ENCODE peak calls at places on chromosomes 3 and 15, in five cellular contexts. One of them, this sample, is unnamed.

GRCh38 chr3:45907769-45908705 is 21.7 kb downstream of the CCR9 start:
- DNase-seq in HCT116: no peak
- DNase-seq in H1: no peak
- DNase-seq in HepG2: no peak
- DNase-seq in K562: no peak
- DNase-seq in this sample: no peak

GRCh38 chr3:171760475-171760874 is 49.8 kb downstream of the PLD1 start:
- DNase-seq in HCT116: no peak
- DNase-seq in H1: no peak
- DNase-seq in HepG2: no peak
- DNase-seq in K562: no peak
- DNase-seq in this sample: no peak

GRCh38 chr3:120153294-120153693 is 59.0 kb upstream of the GSK3B start:
- DNase-seq in HCT116: no peak
- DNase-seq in H1: no peak
- DNase-seq in HepG2: no peak
- DNase-seq in K562: no peak
- DNase-seq in this sample: no peak

GRCh38 chr3:54858386-54858785 is 69.5 kb downstream of the LRTM1 start:
- DNase-seq in HCT116: no peak
- DNase-seq in H1: no peak
- DNase-seq in HepG2: no peak
- DNase-seq in K562: no peak
- DNase-seq in this sample: no peak

GRCh38 chr3:79844176-79844575 is 76.4 kb upstream of the ROBO1 start:
- DNase-seq in HCT116: no peak
- DNase-seq in H1: no peak
- DNase-seq in HepG2: no peak
- DNase-seq in K562: no peak
- DNase-seq in this sample: no peak

GRCh38 chr3:52498134-52499054 is 3.3 kb downstream of the STAB1 start:
- DNase-seq in HCT116: no peak
- DNase-seq in H1: no peak
- DNase-seq in HepG2: no peak
- DNase-seq in K562: peak; percentile 21
- DNase-seq in this sample: no peak

GRCh38 chr3:40574661-40575060 is 49.9 kb downstream of the ZNF621 start:
- DNase-seq in HCT116: no peak
- DNase-seq in H1: no peak
- DNase-seq in HepG2: no peak
- DNase-seq in K562: peak; percentile 48
- DNase-seq in this sample: no peak

GRCh38 chr3:42581400-42581708 is 413 bp downstream of the SEC22C start:
- DNase-seq in HCT116: no peak
- DNase-seq in H1: no peak
- DNase-seq in HepG2: no peak
- DNase-seq in K562: no peak
- DNase-seq in this sample: no peak

GRCh38 chr3:52473031-52473430 is 17.6 kb downstream of the NISCH start:
- DNase-seq in HCT116: no peak
- DNase-seq in H1: no peak
- DNase-seq in HepG2: no peak
- DNase-seq in K562: no peak
- DNase-seq in this sample: no peak

GRCh38 chr3:60912876-60913275 is 338.4 kb downstream of the FHIT start:
- DNase-seq in HCT116: no peak
- DNase-seq in H1: no peak
- DNase-seq in HepG2: no peak
- DNase-seq in K562: no peak
- DNase-seq in this sample: no peak

GRCh38 chr3:111694471-111694870 is 99.3 kb upstream of the ZBED2 start:
- DNase-seq in HCT116: no peak
- DNase-seq in H1: no peak
- DNase-seq in HepG2: no peak
- DNase-seq in K562: no peak
- DNase-seq in this sample: no peak

GRCh38 chr15:52394020-52394608 is 98.5 kb upstream of the MYO5C start:
- DNase-seq in HCT116: no peak
- DNase-seq in H1: no peak
- DNase-seq in HepG2: no peak
- DNase-seq in K562: no peak
- DNase-seq in this sample: no peak

GRCh38 chr3:12986986-12987385 is 86.2 kb downstream of the IQSEC1 start:
- DNase-seq in HCT116: no peak
- DNase-seq in H1: no peak
- DNase-seq in HepG2: no peak
- DNase-seq in K562: no peak
- DNase-seq in this sample: no peak

GRCh38 chr3:167733961-167734497 is 663 bp downstream of the PDCD10 start:
- DNase-seq in HCT116: no peak
- DNase-seq in H1: no peak
- DNase-seq in HepG2: peak; percentile 18
- DNase-seq in K562: no peak
- DNase-seq in this sample: no peak

GRCh38 chr3:94115482-94115881 is 52.6 kb downstream of the NSUN3 start:
- DNase-seq in HCT116: peak; percentile 3
- DNase-seq in H1: no peak
- DNase-seq in HepG2: no peak
- DNase-seq in K562: peak; percentile 6
- DNase-seq in this sample: no peak

GRCh38 chr3:76107935-76108570 is 322.7 kb upstream of the ZNF717 start:
- DNase-seq in HCT116: peak; percentile 0
- DNase-seq in H1: no peak
- DNase-seq in HepG2: peak; percentile 1
- DNase-seq in K562: peak; percentile 1
- DNase-seq in this sample: peak; percentile 23

GRCh38 chr3:107943860-107944543 is 146.8 kb downstream of the CD47 start:
- DNase-seq in HCT116: no peak
- DNase-seq in H1: no peak
- DNase-seq in HepG2: no peak
- DNase-seq in K562: no peak
- DNase-seq in this sample: no peak

GRCh38 chr3:23992051-23992628 is 47.1 kb downstream of the NR1D2 start:
- DNase-seq in HCT116: no peak
- DNase-seq in H1: no peak
- DNase-seq in HepG2: no peak
- DNase-seq in K562: no peak
- DNase-seq in this sample: no peak

GRCh38 chr15:66646308-66646707 is 55.7 kb upstream of the SMAD6 start:
- DNase-seq in HCT116: no peak
- DNase-seq in H1: no peak
- DNase-seq in HepG2: no peak
- DNase-seq in K562: no peak
- DNase-seq in this sample: no peak

GRCh38 chr15:89116404-89116803 is 28.1 kb downstream of the ABHD2 start:
- DNase-seq in HCT116: no peak
- DNase-seq in H1: no peak
- DNase-seq in HepG2: no peak
- DNase-seq in K562: no peak
- DNase-seq in this sample: no peak

DNA sequence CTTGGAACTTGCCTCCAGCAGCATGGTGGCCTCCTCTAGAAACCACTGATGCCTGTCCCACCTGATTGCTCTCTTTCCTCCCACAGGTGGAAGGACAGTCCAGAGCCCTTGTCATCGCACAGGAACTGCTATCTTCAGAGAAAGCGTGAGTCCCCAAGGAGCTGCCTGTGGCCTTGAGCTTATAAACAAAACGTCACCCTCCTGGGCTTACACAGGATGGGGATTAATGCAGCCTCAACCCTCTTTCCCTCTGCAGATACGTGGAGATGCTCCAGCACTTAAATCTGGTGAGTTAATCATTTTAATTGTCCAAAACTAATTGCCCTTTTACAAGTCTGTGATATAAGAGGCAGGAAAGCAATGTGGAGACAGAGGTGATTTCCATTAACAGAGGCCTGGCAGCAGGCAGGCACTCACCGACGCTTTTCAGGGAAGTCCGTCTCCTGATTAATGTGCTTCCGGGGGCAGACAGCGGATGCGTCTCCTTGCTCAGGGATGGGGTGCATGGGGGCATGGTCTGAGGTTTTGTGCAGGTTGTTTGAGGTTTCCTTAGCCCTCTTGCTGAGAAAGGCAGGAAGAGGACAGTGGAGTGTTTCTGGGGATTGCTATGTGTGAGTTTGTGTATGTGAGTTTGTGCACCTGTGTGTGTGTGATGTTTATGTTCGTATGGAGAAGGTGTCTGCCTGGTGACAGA is 61.9 kb downstream of the FGD5 start:
- DNase-seq in HCT116: no peak
- DNase-seq in H1: no peak
- DNase-seq in HepG2: no peak
- DNase-seq in K562: no peak
- DNase-seq in this sample: no peak
- H3K9ac ChIP-seq in HCT116: no peak overlapping the region
- H3K9ac ChIP-seq in H1: no peak overlapping the region
- H3K9ac ChIP-seq in HepG2: no peak overlapping the region
- H3K9ac ChIP-seq in K562: no peak overlapping the region
- H3K9ac ChIP-seq in this sample: no peak overlapping the region

DNA sequence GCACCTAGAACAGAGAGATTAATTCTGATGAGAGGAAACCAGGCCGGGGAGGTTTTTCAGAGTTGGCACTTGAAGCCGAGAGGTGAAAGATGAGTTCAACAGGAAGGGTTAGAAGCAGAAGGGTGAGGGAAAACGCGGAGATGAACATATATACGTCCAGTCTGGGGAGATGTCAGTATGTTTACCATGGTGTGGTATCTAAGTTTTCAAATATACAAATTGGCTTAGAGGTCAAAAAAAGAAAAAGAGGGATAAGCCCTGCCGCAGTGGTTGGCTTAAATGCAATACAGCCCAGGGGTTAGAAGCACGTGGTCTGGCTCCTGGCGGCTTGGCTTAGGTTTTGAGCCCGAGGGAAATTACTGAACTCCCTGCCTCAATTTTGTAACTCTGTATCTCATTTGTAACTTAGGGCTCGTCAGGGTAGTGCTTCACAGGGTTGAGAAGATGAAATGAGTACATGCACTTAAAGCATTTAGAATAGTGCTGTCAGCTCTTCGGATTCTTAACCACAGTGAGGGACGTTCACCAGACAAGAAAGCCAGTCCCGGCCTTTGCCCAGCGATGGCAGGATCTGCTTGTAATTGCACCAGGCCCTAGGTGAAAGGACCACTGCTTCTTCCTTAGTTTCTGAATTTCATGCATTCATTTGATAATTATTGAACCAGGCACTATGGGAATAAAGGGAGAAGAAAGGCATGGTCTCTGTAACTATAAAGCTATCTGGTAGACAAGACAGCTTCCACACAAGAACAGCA is 6.4 kb downstream of the HES1 start:
- DNase-seq in HCT116: no peak
- DNase-seq in H1: no peak
- DNase-seq in HepG2: no peak
- DNase-seq in K562: peak; percentile 35
- DNase-seq in this sample: no peak
- H3K4me3 ChIP-seq in HCT116: no peak overlapping the region
- H3K4me3 ChIP-seq in H1: peak overlapping the region; percentile 39
- H3K4me3 ChIP-seq in HepG2: peak overlapping the region; percentile 51
- H3K4me3 ChIP-seq in K562: peak overlapping the region; percentile 36
- H3K4me3 ChIP-seq in this sample: peak overlapping the region; percentile 17

GRCh38 chr3:64049832-64050231 is 26.5 kb upstream of the PSMD6 start:
- DNase-seq in HCT116: no peak
- DNase-seq in H1: no peak
- DNase-seq in HepG2: no peak
- DNase-seq in K562: no peak
- DNase-seq in this sample: peak; percentile 83

GRCh38 chr3:64047806-64048205 is 24.5 kb upstream of the PSMD6 start:
- DNase-seq in HCT116: no peak
- DNase-seq in H1: no peak
- DNase-seq in HepG2: no peak
- DNase-seq in K562: no peak
- DNase-seq in this sample: no peak

GRCh38 chr3:64048631-64049061 is 25.4 kb upstream of the PSMD6 start:
- DNase-seq in HCT116: no peak
- DNase-seq in H1: no peak
- DNase-seq in HepG2: no peak
- DNase-seq in K562: no peak
- DNase-seq in this sample: no peak

GRCh38 chr3:64047214-64047613 is 23.9 kb upstream of the PSMD6 start:
- DNase-seq in HCT116: no peak
- DNase-seq in H1: no peak
- DNase-seq in HepG2: no peak
- DNase-seq in K562: no peak
- DNase-seq in this sample: no peak

DNA sequence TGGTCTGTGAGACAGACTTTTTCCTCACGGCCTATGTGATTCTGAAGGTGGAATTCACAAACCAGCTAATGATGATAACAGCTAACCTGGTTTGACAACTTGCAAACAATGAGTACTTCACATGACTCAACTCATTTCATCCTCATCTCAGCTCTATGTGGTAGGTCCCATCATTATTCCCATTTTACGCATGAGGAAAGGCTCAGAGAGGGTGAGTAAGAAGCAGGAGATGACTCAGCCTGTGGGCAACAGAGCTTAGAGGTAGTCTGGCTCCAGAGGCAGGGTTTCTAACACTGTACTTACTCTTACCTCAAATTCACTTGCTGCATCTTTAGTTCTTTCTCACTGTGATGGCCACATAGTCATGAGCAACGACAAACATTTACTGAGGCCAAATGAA is 25.8 kb upstream of the PSMD6 start:
- DNase-seq in HCT116: no peak
- DNase-seq in H1: no peak
- DNase-seq in HepG2: no peak
- DNase-seq in K562: no peak
- DNase-seq in this sample: no peak
- TF ChIP-seq ZNF274 in HCT116: no peak
- TF ChIP-seq ZNF274 in H1: no peak
- TF ChIP-seq ZNF274 in HepG2: no peak
- TF ChIP-seq ZNF274 in K562: no peak
- TF ChIP-seq ZNF274 in this sample: no peak

GRCh38 chr15:76059320-76060097 is at the start of gene TMEM266:
- DNase-seq in HCT116: no peak
- DNase-seq in H1: peak; percentile 77
- DNase-seq in HepG2: no peak
- DNase-seq in K562: peak; percentile 47
- DNase-seq in this sample: peak; percentile 28

GRCh38 chr15:76057332-76058000 is 2.3 kb upstream of the TMEM266 start:
- DNase-seq in HCT116: no peak
- DNase-seq in H1: no peak
- DNase-seq in HepG2: peak; percentile 15
- DNase-seq in K562: peak; percentile 59
- DNase-seq in this sample: peak; percentile 32

GRCh38 chr15:76058714-76059319 is 968 bp upstream of the TMEM266 start:
- DNase-seq in HCT116: no peak
- DNase-seq in H1: no peak
- DNase-seq in HepG2: peak; percentile 15
- DNase-seq in K562: peak; percentile 35
- DNase-seq in this sample: no peak

GRCh38 chr15:76060098-76060989 is 559 bp downstream of the TMEM266 start:
- DNase-seq in HCT116: no peak
- DNase-seq in H1: no peak
- DNase-seq in HepG2: no peak
- DNase-seq in K562: no peak
- DNase-seq in this sample: no peak

DNA sequence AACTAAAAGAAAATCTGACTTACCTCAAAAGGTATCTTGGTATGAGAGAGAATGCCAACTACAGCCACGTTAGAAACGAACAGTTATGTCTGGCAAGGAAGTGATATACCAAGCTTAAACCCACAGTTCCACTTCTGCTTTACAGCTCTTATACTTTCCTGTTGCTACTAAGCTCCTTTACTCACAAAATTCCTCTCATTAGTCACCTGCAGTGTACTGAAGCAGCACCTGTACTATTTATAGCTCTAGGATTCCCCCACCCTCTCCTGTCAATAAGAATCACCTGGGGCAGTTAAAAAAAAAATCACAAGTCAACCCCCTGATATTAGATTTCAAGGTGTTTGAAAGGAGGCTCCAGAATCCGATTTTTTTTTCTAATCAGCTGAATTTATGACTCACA is 2.9 kb upstream of the TMEM266 start:
- DNase-seq in HCT116: no peak
- DNase-seq in H1: no peak
- DNase-seq in HepG2: no peak
- DNase-seq in K562: no peak
- DNase-seq in this sample: no peak
- H3K9ac ChIP-seq in HCT116: peak overlapping the region; percentile 1
- H3K9ac ChIP-seq in H1: no peak overlapping the region
- H3K9ac ChIP-seq in HepG2: no peak overlapping the region
- H3K9ac ChIP-seq in K562: no peak overlapping the region
- H3K9ac ChIP-seq in this sample: no peak overlapping the region